ENCODE peak calls at places on chromosome 19, in six cellular contexts. A is Caco-2, D is stomach, O is H9, G is WERI-Rb-1, B is tibial nerve. S is an unnamed sample. For H3K27me3, the result is how much of the 10 kb centered on the place peaks cover.

GRCh38 chr19:31560021-31560770 is 211.0 kb upstream of the TSHZ3 start:
- DNase-seq in A (no peak), D (no peak), O (no peak), G (no peak), B (no peak), S (no peak)

GRCh38 chr19:40803170-40803856 is 4.3 kb downstream of the EGLN2 start:
- DNase-seq in A (no peak), D (no peak), O (no peak), G (no peak), B (no peak), S (no peak)

GRCh38 chr19:21513651-21514050 is 8.2 kb downstream of the ZNF429 start:
- DNase-seq in A (no peak), D (no peak), O (no peak), G (no peak), B (no peak), S (no peak)

GRCh38 chr19:4208385-4209094 is 20.8 kb upstream of the EBI3 start:
- DNase-seq in A (no peak), D (no peak), O (peak), G (peak), B (no peak), S (no peak)

GRCh38 chr19:38952395-38953165 is 21.8 kb downstream of the MRPS12 start:
- DNase-seq in A (peak), D (peak), O (peak), G (no peak), B (no peak), S (no peak)

GRCh38 chr19:9323557-9323918 is 441 bp upstream of the ZNF559 start:
- DNase-seq in A (peak), D (peak), O (peak), G (peak), B (peak), S (peak)

GRCh38 chr19:58558066-58558622 is at the start of gene UBE2M:
- DNase-seq in A (peak), D (peak), O (peak), G (peak), B (no peak), S (peak)

GRCh38 chr19:41377977-41378707 is 1.8 kb downstream of the TMEM91 start:
- DNase-seq in A (no peak), D (no peak), O (peak), G (no peak), B (no peak), S (no peak)

GRCh38 chr19:15562861-15563260 is 52.2 kb upstream of the CYP4F8 start:
- DNase-seq in A (no peak), D (no peak), O (no peak), G (peak), B (no peak), S (no peak)

DNA sequence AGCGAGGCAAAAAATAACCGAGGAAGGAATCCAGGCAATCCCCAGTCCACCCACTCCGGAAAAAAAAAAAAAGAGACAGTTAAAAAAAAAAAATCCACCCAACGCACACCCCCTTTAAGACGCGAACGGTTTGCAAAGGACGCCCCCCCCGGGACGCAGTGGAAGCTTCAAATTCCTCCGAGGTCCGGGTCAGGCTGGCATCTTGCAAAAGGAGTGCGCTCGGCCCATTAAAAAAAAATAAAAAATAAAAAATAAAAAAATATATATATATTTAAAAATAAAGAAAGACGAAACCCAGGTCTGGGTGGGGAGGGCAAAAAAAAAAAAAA is 235 bp upstream of the CACNA1A start:
- DNase-seq in A (no peak), D (no peak), O (no peak), G (no peak), B (no peak), S (no peak)
- H3K27me3 ChIP-seq in A (under half), D (under half), O (under half), G (half or more), B (under half), S (under half)

GRCh38 chr19:7771072-7771471 is 8.0 kb downstream of the CLEC4M start:
- DNase-seq in A (no peak), D (no peak), O (no peak), G (no peak), B (no peak), S (no peak)

GRCh38 chr19:7772752-7773291 is 9.8 kb downstream of the CLEC4M start:
- DNase-seq in A (no peak), D (no peak), O (no peak), G (peak), B (no peak), S (no peak)

GRCh38 chr19:7778081-7778480 is 15.0 kb downstream of the CLEC4M start:
- DNase-seq in A (no peak), D (no peak), O (no peak), G (no peak), B (no peak), S (no peak)

GRCh38 chr19:7775761-7776160 is 12.7 kb downstream of the CLEC4M start:
- DNase-seq in A (no peak), D (no peak), O (no peak), G (no peak), B (no peak), S (no peak)

GRCh38 chr19:7773841-7774240 is 10.8 kb downstream of the CLEC4M start:
- DNase-seq in A (no peak), D (no peak), O (no peak), G (no peak), B (no peak), S (no peak)
- H3K27me3 ChIP-seq in A (under half), D (under half), O (under half), G (under half), B (under half), S (under half)

GRCh38 chr19:2307518-2308012 is 389 bp downstream of the LINGO3 start:
- DNase-seq in A (no peak), D (no peak), O (no peak), G (no peak), B (no peak), S (no peak)

GRCh38 chr19:2308114-2308556 is at the start of gene LINGO3:
- DNase-seq in A (no peak), D (no peak), O (no peak), G (no peak), B (no peak), S (no peak)

GRCh38 chr19:2305424-2305823 is 2.5 kb downstream of the LINGO3 start:
- DNase-seq in A (no peak), D (no peak), O (no peak), G (no peak), B (no peak), S (no peak)

GRCh38 chr19:2305974-2306806 is 1.8 kb downstream of the LINGO3 start:
- DNase-seq in A (no peak), D (no peak), O (no peak), G (no peak), B (no peak), S (no peak)

DNA sequence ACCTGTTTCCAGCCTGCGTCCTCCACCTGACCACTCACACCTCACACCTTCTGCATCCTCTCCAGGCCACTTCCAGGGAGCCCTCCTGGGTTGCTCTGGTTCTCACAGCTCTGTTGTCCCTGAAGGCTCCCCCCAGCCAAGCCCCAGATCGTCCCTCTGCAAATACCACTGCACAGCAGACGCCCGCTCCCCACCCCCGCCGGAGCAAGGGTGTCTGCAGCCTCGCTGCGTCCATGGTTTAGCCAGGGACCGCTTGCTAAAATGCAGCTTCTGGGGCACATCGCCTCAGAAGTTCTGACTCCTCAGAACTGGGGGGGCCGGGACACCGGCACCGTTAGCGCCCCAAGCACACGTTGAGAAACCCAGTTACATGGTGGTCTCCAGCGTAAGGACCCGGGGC is 983 bp downstream of the LINGO3 start:
- DNase-seq in A (no peak), D (no peak), O (no peak), G (no peak), B (no peak), S (no peak)
- H3K27me3 ChIP-seq in A (under half), D (under half), O (under half), G (under half), B (under half), S (under half)

GRCh38 chr19:2453431-2454025 is 3.2 kb downstream of the LMNB2 start:
- DNase-seq in A (no peak), D (no peak), O (no peak), G (no peak), B (no peak), S (no peak)

GRCh38 chr19:2456301-2456570 is 523 bp downstream of the LMNB2 start:
- DNase-seq in A (no peak), D (no peak), O (no peak), G (no peak), B (no peak), S (no peak)

GRCh38 chr19:2454962-2455409 is 1.8 kb downstream of the LMNB2 start:
- DNase-seq in A (no peak), D (no peak), O (no peak), G (no peak), B (no peak), S (no peak)

GRCh38 chr19:2455481-2456300 is 1.1 kb downstream of the LMNB2 start:
- DNase-seq in A (no peak), D (peak), O (no peak), G (peak), B (no peak), S (peak)

GRCh38 chr19:2454199-2454961 is 2.4 kb downstream of the LMNB2 start:
- DNase-seq in A (no peak), D (no peak), O (no peak), G (no peak), B (no peak), S (no peak)
- H3K27me3 ChIP-seq in A (under half), D (under half), O (under half), G (under half), B (under half), S (under half)

GRCh38 chr19:2983351-2984195 is 6.2 kb downstream of the TLE6 start:
- DNase-seq in A (no peak), D (no peak), O (peak), G (peak), B (peak), S (peak)

GRCh38 chr19:2981898-2982297 is 4.5 kb downstream of the TLE6 start:
- DNase-seq in A (no peak), D (no peak), O (no peak), G (no peak), B (no peak), S (no peak)

GRCh38 chr19:2982556-2982955 is 5.2 kb downstream of the TLE6 start:
- DNase-seq in A (no peak), D (no peak), O (no peak), G (no peak), B (no peak), S (no peak)

GRCh38 chr19:2982983-2983350 is 5.6 kb downstream of the TLE6 start:
- DNase-seq in A (no peak), D (peak), O (no peak), G (peak), B (peak), S (peak)

DNA sequence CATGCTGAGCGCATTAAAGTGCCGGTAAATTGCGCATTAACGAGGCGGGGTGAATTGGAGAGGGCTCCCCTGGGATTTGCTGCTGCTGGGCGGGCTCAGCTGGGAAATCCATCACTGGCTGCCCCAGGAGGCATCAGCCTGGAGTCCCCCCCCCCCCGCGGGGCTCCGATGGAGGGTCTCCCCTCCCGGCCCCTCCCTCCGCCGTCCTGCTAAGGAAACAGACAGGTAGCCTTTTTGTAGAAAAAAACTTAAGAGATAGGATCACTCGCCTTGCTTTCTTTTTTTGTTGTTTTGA is 6.8 kb downstream of the TLE6 start:
- DNase-seq in A (no peak), D (no peak), O (no peak), G (no peak), B (no peak), S (no peak)
- H3K27me3 ChIP-seq in A (under half), D (under half), O (under half), G (under half), B (under half), S (under half)

GRCh38 chr19:49441960-49442350 is 628 bp upstream of the SLC17A7 start:
- DNase-seq in A (no peak), D (no peak), O (no peak), G (no peak), B (no peak), S (no peak)

GRCh38 chr19:49440439-49441209 is 703 bp downstream of the SLC17A7 start:
- DNase-seq in A (no peak), D (no peak), O (no peak), G (peak), B (no peak), S (no peak)

GRCh38 chr19:49438261-49438660 is 3.1 kb downstream of the SLC17A7 start:
- DNase-seq in A (no peak), D (no peak), O (no peak), G (peak), B (no peak), S (no peak)

GRCh38 chr19:49441210-49441959 is at the start of gene SLC17A7:
- DNase-seq in A (no peak), D (no peak), O (peak), G (peak), B (peak), S (no peak)

DNA sequence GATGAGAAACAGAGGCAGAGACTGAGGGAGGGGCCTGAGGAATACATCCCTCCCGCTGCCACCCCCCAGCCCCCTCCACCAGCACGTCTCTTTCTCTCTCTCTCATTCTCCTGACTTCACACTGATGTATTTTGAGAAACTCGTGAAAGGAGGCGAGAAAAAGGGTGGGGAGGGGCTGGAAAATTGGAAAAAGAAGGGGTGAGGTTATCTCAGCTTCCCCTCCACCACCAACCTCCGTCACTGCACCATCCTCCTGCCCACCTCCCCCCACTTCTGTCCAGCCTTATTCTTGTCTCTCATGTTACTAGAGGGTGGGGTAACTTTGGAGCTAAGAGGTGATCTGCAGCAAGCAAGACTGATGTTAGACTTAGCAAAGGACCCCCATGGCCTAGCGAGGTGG is 1.5 kb downstream of the SLC17A7 start:
- DNase-seq in A (no peak), D (no peak), O (no peak), G (no peak), B (no peak), S (no peak)
- H3K27me3 ChIP-seq in A (under half), D (under half), O (under half), G (under half), B (under half), S (under half)

GRCh38 chr19:30223866-30224688 is 148.1 kb upstream of the ZNF536 start:
- DNase-seq in A (no peak), D (no peak), O (no peak), G (no peak), B (no peak), S (no peak)
- H3K27me3 ChIP-seq in A (under half), D (under half), O (under half), G (under half), B (under half), S (under half)

GRCh38 chr19:1699386-1699785 is 47.0 kb upstream of the TCF3 start:
- DNase-seq in A (no peak), D (no peak), O (no peak), G (no peak), B (no peak), S (no peak)
- H3K27me3 ChIP-seq in A (under half), D (under half), O (under half), G (under half), B (under half), S (under half)

DNA sequence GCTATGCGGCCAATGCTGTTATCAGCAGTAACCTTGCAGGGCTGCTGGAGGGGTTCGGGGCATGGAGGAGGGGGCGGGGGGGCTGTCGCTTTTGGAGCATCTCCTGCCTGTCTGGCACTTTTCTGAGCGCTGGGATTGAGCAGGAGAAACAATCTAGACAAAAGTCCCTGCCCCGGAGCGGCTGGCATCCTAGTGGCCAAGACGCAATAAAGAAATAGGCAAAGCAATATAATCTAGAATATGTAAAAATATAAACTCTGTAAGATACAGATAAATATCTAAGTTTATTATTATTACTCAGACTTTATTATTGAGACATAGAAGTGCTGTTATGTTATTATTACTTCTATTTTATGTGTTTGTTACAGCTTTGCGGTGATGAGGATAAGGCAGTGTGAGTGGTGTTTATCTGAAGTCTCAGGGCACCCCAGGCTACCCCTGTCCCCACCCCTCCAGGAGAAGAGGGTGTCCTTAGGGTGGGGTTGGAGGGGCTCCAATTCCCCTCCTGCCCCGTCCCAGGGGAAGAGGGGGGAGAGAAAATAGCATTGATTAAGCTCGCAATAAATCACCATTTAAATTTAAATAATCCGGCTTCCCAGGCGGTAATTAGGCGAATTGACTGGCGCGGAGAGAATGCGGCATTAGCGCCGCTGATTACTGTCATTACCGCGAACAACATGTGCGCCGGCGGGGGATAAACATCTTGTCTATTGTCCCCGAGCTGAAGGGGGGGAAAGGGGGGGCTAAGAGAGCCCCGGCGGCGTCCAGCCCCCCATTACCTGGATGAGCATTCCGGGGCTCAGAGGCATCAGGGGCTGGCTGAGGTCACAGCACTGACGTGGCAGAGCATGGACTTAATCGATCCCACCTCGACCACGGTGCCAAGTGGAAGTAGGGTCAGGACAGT is 3.2 kb downstream of the NPAS1 start:
- DNase-seq in A (no peak), D (no peak), O (peak), G (peak), B (no peak), S (no peak)
- H3K27me3 ChIP-seq in A (under half), D (under half), O (under half), G (under half), B (under half), S (under half)